ENCODE peak calls at places on chromosome 10, in six cellular contexts. C is pancreas; Y is breast epithelium; L is CD8-positive, alpha-beta T cell; D is CD4-positive, CD25-positive, alpha-beta regulatory T cell; T is PC-9. G is an unnamed sample.

GRCh38 chr10:116948530-116948870 is 56.5 kb downstream of the SHTN1 start:
- DNase-seq in C (no peak), Y (no peak), L (no peak), D (no peak), T (no peak), G (no peak)

GRCh38 chr10:9766762-9767161 is 1250.9 kb upstream of the CELF2 start:
- DNase-seq in C (no peak), Y (no peak), L (no peak), D (no peak), T (no peak), G (no peak)

GRCh38 chr10:71067098-71067760 is 145.1 kb upstream of the UNC5B start:
- DNase-seq in C (no peak), Y (peak), L (no peak), D (no peak), T (no peak), G (no peak)

GRCh38 chr10:80684217-80684616 is 146.5 kb downstream of the SH2D4B start:
- DNase-seq in C (no peak), Y (no peak), L (no peak), D (peak), T (no peak), G (peak)

GRCh38 chr10:17784701-17785100 is 24.4 kb upstream of the MRC1 start:
- DNase-seq in C (no peak), Y (no peak), L (no peak), D (no peak), T (no peak), G (no peak)

GRCh38 chr10:43383204-43383971 is 12.0 kb downstream of the FXYD4 start:
- DNase-seq in C (no peak), Y (no peak), L (no peak), D (no peak), T (peak), G (no peak)

GRCh38 chr10:24552346-24553016 is 171.2 kb downstream of the ARHGAP21 start:
- DNase-seq in C (peak), Y (peak), L (no peak), D (peak), T (peak), G (no peak)

GRCh38 chr10:16843252-16843870 is 26.1 kb upstream of the RSU1 start:
- DNase-seq in C (no peak), Y (no peak), L (no peak), D (peak), T (peak), G (peak)

GRCh38 chr10:84600947-84601346 is 272.6 kb downstream of the CCSER2 start:
- DNase-seq in C (no peak), Y (no peak), L (no peak), D (no peak), T (no peak), G (no peak)

GRCh38 chr10:33193867-33194521 is 140.5 kb downstream of the NRP1 start:
- DNase-seq in C (no peak), Y (no peak), L (no peak), D (no peak), T (no peak), G (no peak)

GRCh38 chr10:116418394-116418793 is 9.3 kb upstream of the PNLIPRP3 start:
- DNase-seq in C (no peak), Y (no peak), L (no peak), D (no peak), T (no peak), G (no peak)

GRCh38 chr10:23886355-23886754 is 322.6 kb upstream of the KIAA1217 start:
- DNase-seq in C (no peak), Y (no peak), L (no peak), D (no peak), T (no peak), G (no peak)

GRCh38 chr10:1571587-1572237 is 165.6 kb downstream of the ADARB2 start:
- DNase-seq in C (no peak), Y (no peak), L (no peak), D (no peak), T (no peak), G (no peak)

GRCh38 chr10:58757352-58758071 is 244.8 kb downstream of the BICC1 start:
- DNase-seq in C (no peak), Y (no peak), L (no peak), D (no peak), T (no peak), G (no peak)

GRCh38 chr10:46288601-46289206 is 1.9 kb downstream of the ANTXRL start:
- DNase-seq in C (no peak), Y (no peak), L (no peak), D (no peak), T (peak), G (no peak)

GRCh38 chr10:22643116-22643515 is 71.3 kb downstream of the PIP4K2A start:
- DNase-seq in C (no peak), Y (no peak), L (no peak), D (no peak), T (no peak), G (no peak)

GRCh38 chr10:122054046-122055025 is 65.4 kb downstream of the TACC2 start:
- DNase-seq in C (no peak), Y (no peak), L (no peak), D (no peak), T (peak), G (no peak)

GRCh38 chr10:88455831-88456230 is 127.3 kb downstream of the RNLS start:
- DNase-seq in C (no peak), Y (no peak), L (no peak), D (no peak), T (no peak), G (no peak)

GRCh38 chr10:101305241-101306230 is 48.4 kb upstream of the BTRC start:
- DNase-seq in C (no peak), Y (no peak), L (no peak), D (no peak), T (no peak), G (no peak)

GRCh38 chr10:36450385-36450784 is 675.0 kb upstream of the ANKRD30A start:
- DNase-seq in C (no peak), Y (no peak), L (no peak), D (no peak), T (no peak), G (no peak)

GRCh38 chr10:120980316-120980975 is 129.3 kb downstream of the WDR11 start:
- DNase-seq in C (no peak), Y (no peak), L (no peak), D (no peak), T (no peak), G (no peak)

GRCh38 chr10:68144709-68145108 is 35.4 kb downstream of the MYPN start:
- DNase-seq in C (peak), Y (no peak), L (no peak), D (no peak), T (no peak), G (no peak)

GRCh38 chr10:92972066-92972870 is 88.3 kb upstream of the CYP26C1 start:
- DNase-seq in C (no peak), Y (no peak), L (no peak), D (peak), T (peak), G (no peak)

GRCh38 chr10:80464557-80465466 is 10.7 kb downstream of the TSPAN14 start:
- DNase-seq in C (peak), Y (no peak), L (no peak), D (no peak), T (no peak), G (no peak)

GRCh38 chr10:87842776-87843497 is 20.4 kb downstream of the KLLN start:
- DNase-seq in C (no peak), Y (no peak), L (no peak), D (peak), T (no peak), G (no peak)

GRCh38 chr10:48449501-48450232 is 143.2 kb downstream of the MAPK8 start:
- DNase-seq in C (no peak), Y (no peak), L (no peak), D (no peak), T (no peak), G (no peak)

GRCh38 chr10:60446855-60447254 is 57.2 kb upstream of the ANK3 start:
- DNase-seq in C (peak), Y (peak), L (no peak), D (peak), T (peak), G (no peak)

GRCh38 chr10:4498763-4499251 is 327.2 kb upstream of the AKR1E2 start:
- DNase-seq in C (no peak), Y (no peak), L (no peak), D (no peak), T (no peak), G (no peak)

GRCh38 chr10:121157998-121158397 is 306.8 kb downstream of the WDR11 start:
- DNase-seq in C (no peak), Y (no peak), L (no peak), D (no peak), T (no peak), G (no peak)

GRCh38 chr10:72259491-72260214 is 14.1 kb upstream of the DDIT4 start:
- DNase-seq in C (no peak), Y (no peak), L (no peak), D (no peak), T (no peak), G (no peak)

GRCh38 chr10:72261323-72262018 is 12.3 kb upstream of the DDIT4 start:
- DNase-seq in C (no peak), Y (no peak), L (peak), D (peak), T (peak), G (peak)

GRCh38 chr10:72258617-72259016 is 15.1 kb upstream of the DDIT4 start:
- DNase-seq in C (no peak), Y (no peak), L (no peak), D (no peak), T (no peak), G (no peak)

GRCh38 chr10:72260215-72260587 is 13.5 kb upstream of the DDIT4 start:
- DNase-seq in C (no peak), Y (no peak), L (peak), D (no peak), T (no peak), G (no peak)

DNA sequence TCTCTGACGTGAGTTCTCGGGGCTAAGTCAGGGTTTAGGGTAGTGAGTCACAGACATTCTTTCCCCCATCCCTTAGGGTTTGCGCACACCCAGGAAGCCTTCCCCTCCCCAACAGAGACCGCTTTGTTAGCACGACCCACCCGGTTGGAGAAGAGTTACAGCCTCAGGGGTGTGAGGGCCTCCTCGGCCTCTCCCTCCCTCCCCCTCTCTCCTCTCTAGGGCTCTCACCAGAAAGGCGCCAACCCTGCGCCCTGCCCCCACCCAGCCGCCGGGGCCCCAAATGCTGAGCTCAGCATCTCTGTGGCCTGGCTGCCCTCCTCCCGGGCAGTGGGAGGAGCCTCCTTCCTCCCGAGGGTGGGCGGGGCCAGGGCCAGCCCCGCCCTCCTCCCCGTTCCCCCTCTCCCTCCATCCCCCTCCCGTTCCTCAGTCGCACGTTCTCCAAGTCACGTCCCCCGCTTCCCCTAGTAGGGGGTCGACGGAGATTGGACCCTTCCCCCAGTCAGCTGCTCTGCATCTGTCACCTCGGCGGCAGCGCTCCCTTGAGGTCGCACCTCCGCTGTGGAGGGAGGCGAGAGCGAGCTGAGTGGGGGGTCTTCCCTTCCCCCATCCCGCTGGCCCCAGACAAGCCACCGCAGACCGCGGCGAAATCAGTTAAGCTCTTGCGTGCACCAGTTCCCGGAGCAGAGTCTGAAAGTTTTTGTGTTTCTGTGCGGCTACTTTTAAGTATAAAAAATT is 13.0 kb upstream of the DDIT4 start:
- DNase-seq in C (peak), Y (peak), L (peak), D (peak), T (peak), G (peak)
- H3K4me3 ChIP-seq in C (no peak), Y (peak), L (peak), D (peak), T (peak), G (peak)

GRCh38 chr10:14162626-14163344 is 167.9 kb downstream of the FRMD4A start:
- DNase-seq in C (no peak), Y (no peak), L (no peak), D (no peak), T (no peak), G (no peak)
- H3K27ac ChIP-seq in C (peak), Y (no peak), L (no peak), D (no peak), T (no peak), G (no peak)

DNA sequence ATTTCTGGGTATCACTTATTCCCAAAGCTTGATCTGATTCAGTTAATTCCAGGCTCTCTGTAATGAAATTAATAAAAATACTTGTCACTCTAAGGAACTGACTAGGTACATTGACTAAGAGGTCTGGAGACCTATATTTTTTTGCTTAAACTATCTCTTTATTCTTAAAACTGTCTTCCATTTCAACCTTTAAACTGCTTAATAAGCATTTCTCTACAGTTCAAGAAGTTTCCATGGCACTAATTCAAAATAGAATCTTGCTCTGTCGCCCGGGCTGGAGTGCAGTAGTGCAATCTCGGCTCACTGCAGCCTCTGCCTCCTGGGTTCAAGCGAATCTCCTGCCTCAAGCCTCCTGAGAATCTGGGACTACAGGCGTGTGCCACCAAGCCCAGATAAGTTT is 117.4 kb downstream of the MTPAP start:
- DNase-seq in C (no peak), Y (no peak), L (no peak), D (no peak), T (no peak), G (no peak)
- H3K4me3 ChIP-seq in C (no peak), Y (no peak), L (no peak), D (peak), T (no peak), G (no peak)

GRCh38 chr10:95183451-95184230 is 10.4 kb upstream of the ACSM6 start:
- DNase-seq in C (peak), Y (peak), L (peak), D (peak), T (no peak), G (peak)

GRCh38 chr10:95187617-95188016 is 6.4 kb upstream of the ACSM6 start:
- DNase-seq in C (no peak), Y (no peak), L (no peak), D (no peak), T (no peak), G (no peak)

GRCh38 chr10:95178797-95179196 is 15.2 kb upstream of the ACSM6 start:
- DNase-seq in C (no peak), Y (no peak), L (no peak), D (no peak), T (no peak), G (no peak)

GRCh38 chr10:95181731-95182130 is 12.3 kb upstream of the ACSM6 start:
- DNase-seq in C (no peak), Y (no peak), L (no peak), D (no peak), T (no peak), G (no peak)

DNA sequence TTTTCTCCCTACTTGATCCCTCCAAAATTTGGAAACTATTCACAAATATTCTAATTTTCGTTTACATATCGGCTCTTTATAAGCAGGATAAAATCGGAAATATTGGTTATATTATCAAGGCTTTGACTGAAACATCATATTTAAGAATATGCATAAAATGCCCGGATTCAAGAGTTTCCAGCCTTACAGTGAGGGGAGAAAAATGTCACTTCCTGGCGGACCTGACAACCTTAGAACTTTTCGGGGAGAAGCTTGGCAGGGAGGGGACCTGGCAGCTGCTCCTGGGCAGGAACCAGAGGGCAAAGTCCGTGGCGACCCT is 10.9 kb upstream of the ACSM6 start:
- DNase-seq in C (no peak), Y (no peak), L (no peak), D (no peak), T (no peak), G (no peak)
- H3K27ac ChIP-seq in C (peak), Y (peak), L (no peak), D (no peak), T (peak), G (no peak)

DNA sequence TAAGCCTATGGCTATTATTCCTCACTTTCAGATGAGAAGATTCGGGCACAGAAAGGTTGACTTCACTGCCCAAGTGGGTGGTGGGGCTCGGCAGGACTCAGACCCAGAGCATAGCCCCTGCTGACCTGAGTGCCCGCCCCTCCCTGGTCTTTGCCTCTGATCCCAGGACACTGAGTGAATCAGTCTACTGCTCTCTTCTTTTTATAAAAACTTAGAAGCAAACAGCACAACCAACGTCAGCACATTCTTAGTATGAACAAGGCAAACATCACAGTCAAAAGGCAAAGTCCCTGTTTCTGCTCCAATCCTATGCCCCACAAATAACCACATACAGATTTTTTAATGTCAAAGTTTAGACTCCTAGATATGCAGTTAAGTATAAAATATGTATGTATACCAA is 237.8 kb downstream of the ZMYND11 start:
- DNase-seq in C (no peak), Y (no peak), L (no peak), D (no peak), T (no peak), G (no peak)
- H3K4me3 ChIP-seq in C (no peak), Y (no peak), L (no peak), D (no peak), T (no peak), G (no peak)

GRCh38 chr10:3133948-3134347 is 38.6 kb downstream of the PITRM1 start:
- DNase-seq in C (no peak), Y (no peak), L (no peak), D (no peak), T (no peak), G (no peak)
- H3K27ac ChIP-seq in C (no peak), Y (no peak), L (no peak), D (no peak), T (no peak), G (no peak)

DNA sequence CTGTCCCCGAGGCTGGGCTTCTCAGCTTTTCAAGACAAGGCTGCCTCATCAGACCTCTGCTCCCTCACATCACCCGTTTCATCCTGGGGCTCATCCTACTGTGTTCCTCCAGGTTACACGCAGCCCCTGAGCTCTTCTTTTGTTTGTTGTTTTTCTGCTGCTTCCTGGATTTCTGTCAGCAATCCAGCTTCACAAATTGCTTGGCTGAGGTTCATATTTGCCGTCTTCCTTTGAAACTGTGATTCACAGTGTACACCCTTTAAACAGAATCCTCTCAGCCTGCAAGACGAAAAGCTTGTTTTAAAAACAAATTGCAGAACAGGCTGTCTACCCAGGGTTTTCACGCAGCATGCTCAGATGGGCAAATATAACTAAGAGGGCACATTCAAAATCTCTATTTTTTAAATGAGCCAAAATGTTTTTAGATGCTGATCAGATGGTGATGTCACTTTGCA is 39.1 kb upstream of the PARD3 start:
- DNase-seq in C (no peak), Y (no peak), L (no peak), D (no peak), T (peak), G (no peak)
- H3K4me3 ChIP-seq in C (no peak), Y (peak), L (no peak), D (no peak), T (no peak), G (no peak)

DNA sequence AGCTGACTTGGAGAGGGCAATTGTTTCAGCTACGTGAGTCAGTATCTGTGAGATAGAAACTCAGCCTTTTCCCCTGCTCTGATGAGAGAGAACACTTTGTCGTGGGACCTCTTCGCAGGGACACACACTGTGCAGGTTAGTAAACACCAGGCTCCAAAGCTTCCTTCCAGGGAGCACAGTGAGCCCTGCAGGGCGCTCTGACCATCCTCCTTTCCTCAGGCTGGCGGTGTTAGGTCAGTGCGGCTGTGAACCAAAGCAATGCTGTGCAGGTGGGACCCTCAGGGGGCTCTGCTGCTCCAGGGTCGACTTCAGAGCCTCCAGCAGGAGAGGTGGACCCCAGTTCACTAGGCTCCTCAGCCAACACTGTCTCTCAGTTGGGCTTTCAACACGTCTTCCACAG is 152.1 kb upstream of the TCF7L2 start:
- DNase-seq in C (no peak), Y (no peak), L (no peak), D (no peak), T (no peak), G (no peak)
- H3K27ac ChIP-seq in C (no peak), Y (no peak), L (no peak), D (no peak), T (no peak), G (no peak)

GRCh38 chr10:114068054-114068707 is 24.5 kb downstream of the ADRB1 start:
- DNase-seq in C (no peak), Y (peak), L (no peak), D (no peak), T (no peak), G (no peak)
- H3K4me3 ChIP-seq in C (no peak), Y (no peak), L (no peak), D (no peak), T (no peak), G (no peak)

G was measured in CD4-positive, alpha-beta memory T cell.